ENCODE peak calls at places on chromosomes 4 and X, in eight cellular contexts. H is occipital lobe; B is activated naive CD8-positive, alpha-beta T cell treated with anti-CD3 and anti-CD28 coated beads for 36 hours; K is activated CD8-positive, alpha-beta T cell treated with anti-CD3 and anti-CD28 coated beads, Interleukin-2, amount 10 ng/mL, durations not matched to agents 7 days and 5 days; V is activated CD8-positive, alpha-beta memory T cell treated with anti-CD3 and anti-CD28 coated beads, Interleukin-2, amount 50 U/mL, for 4 hours; A is stimulated activated CD4-positive, alpha-beta T cell treated with anti-CD3 and anti-CD28 coated beads, Interleukin-2, amount 100 ng/mL, for 24 hours; R is T-helper 2 cell; E is iris pigment epithelial cell. P is an unnamed sample.

GRCh38 chr4:107721436-107722090 is 1.5 kb upstream of the PAPSS1 start:
- DNase-seq in V (peak), K (peak), B (peak), H (no peak), E (no peak), R (peak), A (peak), P (no peak)

GRCh38 chr4:183912585-183912984 is 7.5 kb downstream of the STOX2 start:
- DNase-seq in V (no peak), E (no peak), B (no peak), R (no peak), H (no peak), K (no peak), A (no peak), P (no peak)

GRCh38 chrX:57453901-57454300 is 137.9 kb upstream of the ZXDB start:
- DNase-seq in H (no peak), K (peak), R (no peak), E (peak), B (peak), V (no peak), A (peak), P (no peak)

GRCh38 chr4:87228561-87228860 is 8.1 kb upstream of the KLHL8 start:
- DNase-seq in E (no peak), K (no peak), R (no peak), B (no peak), V (no peak), A (no peak), H (no peak), P (no peak)

GRCh38 chr4:165331823-165332222 is 4.4 kb downstream of the MSMO1 start:
- DNase-seq in H (no peak), R (no peak), B (no peak), A (no peak), K (no peak), E (no peak), V (no peak), P (no peak)

GRCh38 chr4:154313004-154313587 is 178.5 kb downstream of the DCHS2 start:
- DNase-seq in R (no peak), K (no peak), H (no peak), E (no peak), B (no peak), A (no peak), V (no peak), P (no peak)

GRCh38 chrX:104318330-104319009 is 63.7 kb upstream of the ESX1 start:
- DNase-seq in R (no peak), A (no peak), V (no peak), E (peak), B (no peak), K (no peak), H (no peak), P (no peak)

GRCh38 chr4:98929341-98930267 is 671 bp upstream of the EIF4E start:
- DNase-seq in R (peak), E (peak), A (peak), H (peak), V (peak), K (peak), B (peak), P (peak)

GRCh38 chr4:92235741-92236140 is 68.0 kb upstream of the GRID2 start:
- DNase-seq in B (no peak), V (no peak), H (no peak), E (peak), K (no peak), R (no peak), A (no peak), P (no peak)

GRCh38 chrX:17375631-17376380 is 806 bp downstream of the NHS start:
- DNase-seq in H (peak), R (no peak), A (peak), E (peak), K (no peak), V (no peak), B (peak), P (no peak)

GRCh38 chr4:2341911-2342652 is 76.4 kb downstream of the ZFYVE28 start:
- DNase-seq in R (no peak), V (peak), B (no peak), E (no peak), A (no peak), K (peak), H (no peak), P (no peak)

GRCh38 chr4:127586922-127587571 is 45.7 kb upstream of the INTU start:
- DNase-seq in H (no peak), A (no peak), E (peak), R (no peak), V (no peak), K (no peak), B (no peak), P (no peak)

GRCh38 chrX:18873189-18873791 is 110.6 kb downstream of the PHKA2 start:
- DNase-seq in E (peak), V (no peak), B (peak), K (no peak), R (no peak), A (peak), H (peak), P (peak)

GRCh38 chr4:71290481-71290880 is 48.3 kb upstream of the SLC4A4 start:
- DNase-seq in V (no peak), E (no peak), R (no peak), A (no peak), H (no peak), K (no peak), B (no peak), P (no peak)

GRCh38 chrX:108735087-108735679 is 1.2 kb downstream of the IRS4 start:
- DNase-seq in B (no peak), R (no peak), H (no peak), V (no peak), A (no peak), E (peak), K (no peak), P (no peak)

GRCh38 chrX:121093011-121093410 is 45.6 kb downstream of the GLUD2 start:
- DNase-seq in H (no peak), E (peak), A (no peak), K (no peak), V (no peak), R (no peak), B (no peak), P (no peak)

GRCh38 chr4:113222006-113222405 is 172.6 kb downstream of the ANK2 start:
- DNase-seq in K (no peak), H (no peak), E (peak), V (no peak), B (no peak), A (no peak), R (no peak), P (no peak)

GRCh38 chr4:165874072-165874798 is 1.2 kb downstream of the TLL1 start:
- DNase-seq in B (no peak), R (no peak), H (no peak), V (no peak), A (no peak), E (no peak), K (no peak), P (no peak)

GRCh38 chr4:16897991-16898827 is at the start of gene LDB2:
- DNase-seq in V (no peak), B (no peak), A (no peak), R (no peak), E (peak), K (no peak), H (peak), P (no peak)

GRCh38 chr4:82436130-82436529 is 5.7 kb downstream of the ENOPH1 start:
- DNase-seq in A (no peak), E (no peak), B (no peak), R (no peak), V (no peak), H (no peak), K (no peak), P (no peak)

GRCh38 chrX:63560601-63561218 is 209.6 kb upstream of the SPIN4 start:
- DNase-seq in E (peak), B (peak), A (peak), V (peak), H (peak), R (peak), K (peak), P (peak)

GRCh38 chr4:101961144-101961543 is 170.6 kb downstream of the BANK1 start:
- DNase-seq in H (no peak), V (no peak), K (no peak), E (peak), A (no peak), R (no peak), B (no peak), P (no peak)

GRCh38 chr4:176547005-176547404 is 227.2 kb downstream of the SPCS3 start:
- DNase-seq in H (no peak), B (no peak), A (no peak), E (peak), K (no peak), R (no peak), V (no peak), P (no peak)

GRCh38 chr4:127251423-127251822 is 381.3 kb upstream of the INTU start:
- DNase-seq in H (no peak), K (no peak), E (peak), R (no peak), B (no peak), A (no peak), V (no peak), P (no peak)

GRCh38 chr4:125041372-125041930 is 273.3 kb upstream of the FAT4 start:
- DNase-seq in E (peak), K (no peak), H (no peak), V (no peak), B (no peak), A (no peak), R (no peak), P (no peak)

GRCh38 chr4:165379662-165380061 is 854 bp downstream of the CPE start:
- DNase-seq in H (peak), R (no peak), V (no peak), E (no peak), K (no peak), B (no peak), A (no peak), P (no peak)

GRCh38 chrX:26414534-26414933 is 198.6 kb downstream of the MAGEB5 start:
- DNase-seq in R (no peak), E (no peak), H (no peak), K (no peak), V (no peak), A (no peak), B (no peak), P (no peak)

GRCh38 chr4:16205298-16206164 is 20.7 kb downstream of the TAPT1 start:
- DNase-seq in R (no peak), K (no peak), H (no peak), V (no peak), B (no peak), A (no peak), E (peak), P (no peak)

P was measured in nucleus accumbens.